ENCODE peak calls at places on chromosomes 3 and 15, in eight cellular contexts. One of them, this sample, is unnamed.

GRCh38 chr15:27679621-27680521 is 419.2 kb downstream of the OCA2 start:
- DNase-seq in hepatocyte: peak
- DNase-seq in A549: no peak
- DNase-seq in CD8-positive, alpha-beta memory T cell: no peak
- DNase-seq in CD8-positive, alpha-beta T cell: no peak
- DNase-seq in right atrium auricular region: no peak
- DNase-seq in heart right ventricle: no peak
- DNase-seq in heart left ventricle: no peak
- DNase-seq in this sample: no peak

GRCh38 chr15:100438570-100438969 is 90.2 kb downstream of the CERS3 start:
- DNase-seq in hepatocyte: peak
- DNase-seq in A549: no peak
- DNase-seq in CD8-positive, alpha-beta memory T cell: no peak
- DNase-seq in CD8-positive, alpha-beta T cell: no peak
- DNase-seq in right atrium auricular region: peak
- DNase-seq in heart right ventricle: peak
- DNase-seq in heart left ventricle: peak
- DNase-seq in this sample: peak

GRCh38 chr3:8784676-8785435 is 15.4 kb upstream of the OXTR start:
- DNase-seq in hepatocyte: no peak
- DNase-seq in A549: no peak
- DNase-seq in CD8-positive, alpha-beta memory T cell: no peak
- DNase-seq in CD8-positive, alpha-beta T cell: no peak
- DNase-seq in right atrium auricular region: no peak
- DNase-seq in heart right ventricle: no peak
- DNase-seq in heart left ventricle: no peak
- DNase-seq in this sample: no peak

GRCh38 chr15:57443486-57443885 is 67.2 kb downstream of the CGNL1 start:
- DNase-seq in hepatocyte: no peak
- DNase-seq in A549: no peak
- DNase-seq in CD8-positive, alpha-beta memory T cell: no peak
- DNase-seq in CD8-positive, alpha-beta T cell: no peak
- DNase-seq in right atrium auricular region: no peak
- DNase-seq in heart right ventricle: no peak
- DNase-seq in heart left ventricle: no peak
- DNase-seq in this sample: no peak

GRCh38 chr15:77505556-77505955 is 84.9 kb downstream of the HMG20A start:
- DNase-seq in hepatocyte: no peak
- DNase-seq in A549: no peak
- DNase-seq in CD8-positive, alpha-beta memory T cell: no peak
- DNase-seq in CD8-positive, alpha-beta T cell: no peak
- DNase-seq in right atrium auricular region: no peak
- DNase-seq in heart right ventricle: no peak
- DNase-seq in heart left ventricle: no peak
- DNase-seq in this sample: no peak

GRCh38 chr15:95596487-95596886 is 734.0 kb upstream of the NR2F2 start:
- DNase-seq in hepatocyte: no peak
- DNase-seq in A549: no peak
- DNase-seq in CD8-positive, alpha-beta memory T cell: no peak
- DNase-seq in CD8-positive, alpha-beta T cell: no peak
- DNase-seq in right atrium auricular region: no peak
- DNase-seq in heart right ventricle: no peak
- DNase-seq in heart left ventricle: no peak
- DNase-seq in this sample: no peak

GRCh38 chr3:194573680-194574437 is 59.4 kb downstream of the TMEM44 start:
- DNase-seq in hepatocyte: peak
- DNase-seq in A549: peak
- DNase-seq in CD8-positive, alpha-beta memory T cell: no peak
- DNase-seq in CD8-positive, alpha-beta T cell: no peak
- DNase-seq in right atrium auricular region: no peak
- DNase-seq in heart right ventricle: peak
- DNase-seq in heart left ventricle: peak
- DNase-seq in this sample: peak

GRCh38 chr3:171396048-171396447 is 64.2 kb downstream of the TNIK start:
- DNase-seq in hepatocyte: no peak
- DNase-seq in A549: no peak
- DNase-seq in CD8-positive, alpha-beta memory T cell: no peak
- DNase-seq in CD8-positive, alpha-beta T cell: no peak
- DNase-seq in right atrium auricular region: no peak
- DNase-seq in heart right ventricle: no peak
- DNase-seq in heart left ventricle: no peak
- DNase-seq in this sample: no peak

DNA sequence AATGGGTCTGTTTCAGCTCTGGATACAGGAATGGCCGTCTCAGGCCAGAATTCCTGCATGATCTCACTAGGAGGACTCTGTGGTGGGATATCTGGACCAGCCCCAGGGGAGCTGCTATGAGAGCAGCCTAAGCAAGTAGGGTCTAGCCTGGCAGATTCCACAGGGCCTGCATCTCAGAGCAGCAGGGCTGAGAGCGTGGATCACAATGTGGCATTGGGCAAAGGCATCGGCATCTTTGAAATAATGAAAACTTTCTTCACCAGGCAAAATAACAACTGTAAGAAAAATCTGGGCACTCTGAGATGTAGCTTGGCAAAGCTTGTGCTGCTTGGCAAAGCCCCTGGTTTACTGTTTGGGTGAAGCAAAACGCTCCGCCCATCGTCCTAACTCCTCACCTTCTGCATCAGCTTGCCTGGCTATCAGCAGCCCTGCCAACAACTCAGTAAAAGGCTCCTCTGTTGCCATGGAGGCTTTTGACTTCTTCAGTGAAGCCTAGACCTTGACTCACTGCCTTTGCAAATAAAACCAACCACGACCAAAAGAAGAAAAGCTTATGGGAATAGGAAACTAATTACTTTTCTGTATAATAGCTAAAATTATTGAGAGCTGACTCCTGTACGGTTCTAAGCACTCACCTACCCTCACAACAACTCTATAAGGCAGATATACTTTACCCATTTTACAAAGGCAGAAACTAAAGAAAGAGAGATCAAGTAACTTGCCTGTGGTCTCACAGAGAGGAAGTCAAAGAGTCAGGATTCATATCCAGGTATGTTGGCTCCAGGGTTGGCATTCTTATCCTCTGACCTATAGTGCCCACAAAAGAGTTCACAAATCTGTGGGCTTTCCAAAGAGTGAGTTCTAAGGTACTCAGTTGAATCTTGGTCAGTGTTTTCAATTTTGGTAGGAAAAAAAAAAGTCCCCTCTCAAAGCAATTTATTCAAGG is 212.7 kb upstream of the EIF1B start:
- DNase-seq in hepatocyte: no peak
- DNase-seq in A549: no peak
- DNase-seq in CD8-positive, alpha-beta memory T cell: no peak
- DNase-seq in CD8-positive, alpha-beta T cell: no peak
- DNase-seq in right atrium auricular region: no peak
- DNase-seq in heart right ventricle: no peak
- DNase-seq in heart left ventricle: no peak
- DNase-seq in this sample: no peak
- H3K27ac ChIP-seq in hepatocyte: no peak
- H3K27ac ChIP-seq in A549: no peak
- H3K27ac ChIP-seq in CD8-positive, alpha-beta memory T cell: no peak
- H3K27ac ChIP-seq in CD8-positive, alpha-beta T cell: no peak
- H3K27ac ChIP-seq in right atrium auricular region: no peak
- H3K27ac ChIP-seq in heart right ventricle: no peak
- H3K27ac ChIP-seq in heart left ventricle: no peak
- H3K27ac ChIP-seq in this sample: no peak

GRCh38 chr3:15256861-15257341 is 50.9 kb downstream of the CAPN7 start:
- DNase-seq in hepatocyte: no peak
- DNase-seq in A549: no peak
- DNase-seq in CD8-positive, alpha-beta memory T cell: no peak
- DNase-seq in CD8-positive, alpha-beta T cell: no peak
- DNase-seq in right atrium auricular region: peak
- DNase-seq in heart right ventricle: no peak
- DNase-seq in heart left ventricle: no peak
- DNase-seq in this sample: no peak
- H3K27ac ChIP-seq in hepatocyte: no peak
- H3K27ac ChIP-seq in A549: no peak
- H3K27ac ChIP-seq in CD8-positive, alpha-beta memory T cell: no peak
- H3K27ac ChIP-seq in CD8-positive, alpha-beta T cell: no peak
- H3K27ac ChIP-seq in right atrium auricular region: peak
- H3K27ac ChIP-seq in heart right ventricle: peak
- H3K27ac ChIP-seq in heart left ventricle: peak
- H3K27ac ChIP-seq in this sample: no peak

DNA sequence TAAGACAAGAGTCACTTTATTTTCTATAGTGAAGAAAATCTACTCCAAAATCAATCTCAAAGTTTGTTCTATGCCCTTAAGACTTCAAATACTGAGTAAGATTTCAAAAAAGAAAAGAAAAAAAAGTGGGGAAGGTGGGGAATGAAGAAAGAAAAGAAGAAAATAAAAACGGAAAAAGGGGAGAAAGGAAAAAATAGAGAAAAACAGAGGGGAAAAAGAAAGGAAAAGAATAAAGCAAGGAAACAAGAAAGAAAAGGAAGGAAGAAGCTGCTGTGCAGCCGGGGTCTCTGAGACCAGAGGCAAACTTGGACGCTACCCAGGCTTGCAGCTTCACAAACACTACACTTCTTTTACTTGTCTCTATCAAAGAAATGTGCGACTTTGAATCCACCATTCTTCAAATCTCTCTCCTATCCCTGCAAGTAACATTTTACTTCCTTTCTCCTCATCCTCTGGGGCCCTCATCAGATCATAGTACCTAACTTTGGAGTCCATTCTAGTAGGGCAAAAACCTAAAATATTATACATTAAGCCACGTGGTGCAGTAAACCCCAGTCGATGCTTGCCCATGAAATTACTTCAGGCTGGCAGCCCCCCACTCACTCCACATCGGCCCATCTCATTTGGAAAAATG is 279.8 kb downstream of the FOXP1 start:
- DNase-seq in hepatocyte: no peak
- DNase-seq in A549: no peak
- DNase-seq in CD8-positive, alpha-beta memory T cell: no peak
- DNase-seq in CD8-positive, alpha-beta T cell: no peak
- DNase-seq in right atrium auricular region: no peak
- DNase-seq in heart right ventricle: no peak
- DNase-seq in heart left ventricle: no peak
- DNase-seq in this sample: no peak
- H3K27ac ChIP-seq in hepatocyte: peak
- H3K27ac ChIP-seq in A549: no peak
- H3K27ac ChIP-seq in CD8-positive, alpha-beta memory T cell: no peak
- H3K27ac ChIP-seq in CD8-positive, alpha-beta T cell: peak
- H3K27ac ChIP-seq in right atrium auricular region: peak
- H3K27ac ChIP-seq in heart right ventricle: no peak
- H3K27ac ChIP-seq in heart left ventricle: peak
- H3K27ac ChIP-seq in this sample: no peak

DNA sequence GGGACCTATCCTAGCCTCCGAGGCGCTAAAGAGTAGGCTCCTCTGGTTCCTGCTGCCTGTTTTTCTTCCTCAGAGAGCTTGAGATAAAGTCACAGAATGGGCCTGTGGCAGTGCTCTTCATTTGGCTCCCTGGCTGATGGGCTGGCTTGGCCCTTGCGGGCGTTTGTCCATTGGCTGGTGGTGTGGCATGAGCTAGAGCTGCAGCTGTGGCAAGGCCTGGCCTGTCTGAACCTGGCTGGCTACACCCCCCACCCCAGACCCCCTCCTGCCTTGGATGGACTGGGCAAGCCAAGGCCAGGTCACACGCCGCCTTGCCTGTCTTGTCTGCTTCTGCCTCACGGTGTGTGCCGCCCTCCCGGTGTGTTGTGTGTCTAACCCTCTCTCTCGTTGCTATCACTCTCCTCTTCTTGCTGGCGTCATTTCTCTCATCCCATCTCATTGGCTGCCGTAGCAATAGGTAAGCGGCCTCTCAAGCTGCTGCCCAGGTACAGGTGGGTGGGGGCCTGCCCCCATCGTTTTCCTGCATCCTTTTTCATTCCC is 3.2 kb downstream of the AP2M1 start:
- DNase-seq in hepatocyte: no peak
- DNase-seq in A549: no peak
- DNase-seq in CD8-positive, alpha-beta memory T cell: no peak
- DNase-seq in CD8-positive, alpha-beta T cell: no peak
- DNase-seq in right atrium auricular region: no peak
- DNase-seq in heart right ventricle: no peak
- DNase-seq in heart left ventricle: no peak
- DNase-seq in this sample: no peak
- H3K27ac ChIP-seq in hepatocyte: peak
- H3K27ac ChIP-seq in A549: no peak
- H3K27ac ChIP-seq in CD8-positive, alpha-beta memory T cell: peak
- H3K27ac ChIP-seq in CD8-positive, alpha-beta T cell: no peak
- H3K27ac ChIP-seq in right atrium auricular region: no peak
- H3K27ac ChIP-seq in heart right ventricle: no peak
- H3K27ac ChIP-seq in heart left ventricle: peak
- H3K27ac ChIP-seq in this sample: peak

GRCh38 chr3:23944007-23944760 is 902 bp upstream of the NR1D2 start:
- DNase-seq in hepatocyte: no peak
- DNase-seq in A549: no peak
- DNase-seq in CD8-positive, alpha-beta memory T cell: no peak
- DNase-seq in CD8-positive, alpha-beta T cell: no peak
- DNase-seq in right atrium auricular region: no peak
- DNase-seq in heart right ventricle: no peak
- DNase-seq in heart left ventricle: no peak
- DNase-seq in this sample: no peak
- H3K27ac ChIP-seq in hepatocyte: peak
- H3K27ac ChIP-seq in A549: peak
- H3K27ac ChIP-seq in CD8-positive, alpha-beta memory T cell: no peak
- H3K27ac ChIP-seq in CD8-positive, alpha-beta T cell: no peak
- H3K27ac ChIP-seq in right atrium auricular region: peak
- H3K27ac ChIP-seq in heart right ventricle: peak
- H3K27ac ChIP-seq in heart left ventricle: peak
- H3K27ac ChIP-seq in this sample: no peak

GRCh38 chr3:127751163-127751621 is 71.1 kb downstream of the MGLL start:
- DNase-seq in hepatocyte: no peak
- DNase-seq in A549: no peak
- DNase-seq in CD8-positive, alpha-beta memory T cell: no peak
- DNase-seq in CD8-positive, alpha-beta T cell: no peak
- DNase-seq in right atrium auricular region: no peak
- DNase-seq in heart right ventricle: no peak
- DNase-seq in heart left ventricle: no peak
- DNase-seq in this sample: peak

GRCh38 chr3:127749361-127749760 is 73.0 kb downstream of the MGLL start:
- DNase-seq in hepatocyte: no peak
- DNase-seq in A549: no peak
- DNase-seq in CD8-positive, alpha-beta memory T cell: no peak
- DNase-seq in CD8-positive, alpha-beta T cell: no peak
- DNase-seq in right atrium auricular region: no peak
- DNase-seq in heart right ventricle: no peak
- DNase-seq in heart left ventricle: no peak
- DNase-seq in this sample: no peak

GRCh38 chr3:127751782-127752181 is 70.5 kb downstream of the MGLL start:
- DNase-seq in hepatocyte: no peak
- DNase-seq in A549: no peak
- DNase-seq in CD8-positive, alpha-beta memory T cell: no peak
- DNase-seq in CD8-positive, alpha-beta T cell: no peak
- DNase-seq in right atrium auricular region: no peak
- DNase-seq in heart right ventricle: no peak
- DNase-seq in heart left ventricle: no peak
- DNase-seq in this sample: no peak

GRCh38 chr3:127749787-127750225 is 72.5 kb downstream of the MGLL start:
- DNase-seq in hepatocyte: no peak
- DNase-seq in A549: no peak
- DNase-seq in CD8-positive, alpha-beta memory T cell: no peak
- DNase-seq in CD8-positive, alpha-beta T cell: no peak
- DNase-seq in right atrium auricular region: no peak
- DNase-seq in heart right ventricle: no peak
- DNase-seq in heart left ventricle: no peak
- DNase-seq in this sample: no peak

GRCh38 chr3:127750226-127751031 is 71.9 kb downstream of the MGLL start:
- DNase-seq in hepatocyte: no peak
- DNase-seq in A549: no peak
- DNase-seq in CD8-positive, alpha-beta memory T cell: no peak
- DNase-seq in CD8-positive, alpha-beta T cell: no peak
- DNase-seq in right atrium auricular region: no peak
- DNase-seq in heart right ventricle: no peak
- DNase-seq in heart left ventricle: no peak
- DNase-seq in this sample: no peak
- H3K27ac ChIP-seq in hepatocyte: no peak
- H3K27ac ChIP-seq in A549: peak
- H3K27ac ChIP-seq in CD8-positive, alpha-beta memory T cell: no peak
- H3K27ac ChIP-seq in CD8-positive, alpha-beta T cell: no peak
- H3K27ac ChIP-seq in right atrium auricular region: peak
- H3K27ac ChIP-seq in heart right ventricle: peak
- H3K27ac ChIP-seq in heart left ventricle: peak
- H3K27ac ChIP-seq in this sample: peak

This sample was measured in small intestine.